ENCODE peak calls at places on chromosome 6, in four cellular contexts. G is HT-29, J is SW 1271, N is thoracic aorta. F is an unnamed sample.
A peak's percentile ranks its signal among the peaks of the same experiment; 100 is the strongest.

GRCh38 chr6:114083251-114083650 is 112.3 kb upstream of the HDAC2 start:
- DNase-seq in G (no peak), J (no peak), N (no peak), F (no peak)

GRCh38 chr6:167426620-167427019 is 101.7 kb downstream of the TTLL2 start:
- DNase-seq in G (no peak), J (no peak), N (no peak), F (no peak)

GRCh38 chr6:139855741-139856206 is 481.3 kb upstream of the CITED2 start:
- DNase-seq in G (no peak), J (no peak), N (no peak), F (no peak)

GRCh38 chr6:15430181-15430580 is 184.3 kb downstream of the JARID2 start:
- DNase-seq in G (no peak), J (no peak), N (no peak), F (no peak)

GRCh38 chr6:88476388-88476787 is 310.2 kb upstream of the CNR1 start:
- DNase-seq in G (no peak), J (no peak), N (no peak), F (no peak)

GRCh38 chr6:144952456-144953240 is 667.5 kb downstream of the UTRN start:
- DNase-seq in G (no peak), J (no peak), N (no peak), F (no peak)

GRCh38 chr6:38495922-38496635 is 143.7 kb downstream of the BTBD9 start:
- DNase-seq in G (no peak), J (no peak), N (no peak), F (no peak)

GRCh38 chr6:115969207-115969929 is 91.3 kb downstream of the FRK start:
- DNase-seq in G (no peak), J (no peak), N (no peak), F (no peak)

GRCh38 chr6:137492289-137492688 is 1.9 kb downstream of the OLIG3 start:
- DNase-seq in G (no peak), J (no peak), N (no peak), F (no peak)

GRCh38 chr6:4041480-4041879 is 37.5 kb downstream of the FAM217A start:
- DNase-seq in G (no peak), J (no peak), N (no peak), F (no peak)

GRCh38 chr6:31778999-31779885 is 2.1 kb upstream of the VWA7 start:
- DNase-seq in G (no peak), J (no peak), N (no peak), F (no peak)

GRCh38 chr6:42075159-42075838 is 25.0 kb downstream of the TAF8 start:
- DNase-seq in G (peak; percentile 88), J (peak; percentile 29), N (no peak), F (peak; percentile 54)

GRCh38 chr6:107535626-107536025 is 45.7 kb downstream of the SOBP start:
- DNase-seq in G (no peak), J (no peak), N (no peak), F (no peak)

GRCh38 chr6:73631849-73632248 is 21.9 kb downstream of the SLC17A5 start:
- DNase-seq in G (no peak), J (no peak), N (no peak), F (no peak)

GRCh38 chr6:12637960-12638641 is 78.5 kb upstream of the PHACTR1 start:
- DNase-seq in G (peak; percentile 76), J (peak; percentile 55), N (no peak), F (peak; percentile 50)

GRCh38 chr6:119594907-119595306 is 245.3 kb upstream of the MAN1A1 start:
- DNase-seq in G (peak; percentile 72), J (no peak), N (no peak), F (peak; percentile 73)

GRCh38 chr6:156699017-156699421 is 78.2 kb upstream of the ARID1B start:
- DNase-seq in G (no peak), J (no peak), N (no peak), F (peak; percentile 15)

GRCh38 chr6:40723967-40724366 is 136.8 kb upstream of the LRFN2 start:
- DNase-seq in G (no peak), J (no peak), N (no peak), F (no peak)

GRCh38 chr6:96466149-96466863 is 55.3 kb upstream of the UFL1 start:
- DNase-seq in G (no peak), J (no peak), N (no peak), F (no peak)

GRCh38 chr6:169363590-169363989 is 109.9 kb upstream of the THBS2 start:
- DNase-seq in G (no peak), J (no peak), N (no peak), F (no peak)

GRCh38 chr6:157961116-157961515 is 20.5 kb upstream of the SYNJ2 start:
- DNase-seq in G (no peak), J (no peak), N (no peak), F (no peak)

GRCh38 chr6:170102582-170103481 is 188.0 kb downstream of the DLL1 start:
- DNase-seq in G (no peak), J (no peak), N (no peak), F (no peak)

GRCh38 chr6:130694617-130695016 is 132.6 kb upstream of the SMLR1 start:
- DNase-seq in G (no peak), J (no peak), N (no peak), F (no peak)

F was measured in LoVo.